ENCODE peak calls at places on chromosome 13, in five cellular contexts. M is effector memory CD4-positive, alpha-beta T cell; G is ovary; B is adipocyte; C is PC-9. F is an unnamed sample. For H3K4me1 and H3K27me3, the result is how much of the 10 kb centered on the place peaks cover.

GRCh38 chr13:102548811-102549210 is 48.0 kb upstream of the TPP2 start:
- DNase-seq in M (no peak), G (no peak), B (no peak), C (no peak), F (no peak)

GRCh38 chr13:39959497-39959896 is 304.0 kb downstream of the COG6 start:
- DNase-seq in M (no peak), G (no peak), B (no peak), C (no peak), F (no peak)

GRCh38 chr13:30722361-30722760 is 13.0 kb upstream of the ALOX5AP start:
- DNase-seq in M (no peak), G (no peak), B (no peak), C (no peak), F (no peak)

GRCh38 chr13:71685072-71685471 is 181.9 kb downstream of the DACH1 start:
- DNase-seq in M (no peak), G (no peak), B (no peak), C (no peak), F (peak)

GRCh38 chr13:25330541-25330940 is 29.1 kb downstream of the NUP58 start:
- DNase-seq in M (no peak), G (no peak), B (no peak), C (no peak), F (no peak)

GRCh38 chr13:38543561-38543960 is 143.3 kb upstream of the FREM2 start:
- DNase-seq in M (no peak), G (no peak), B (no peak), C (no peak), F (no peak)

GRCh38 chr13:39682310-39682709 is 26.8 kb downstream of the COG6 start:
- DNase-seq in M (no peak), G (no peak), B (no peak), C (no peak), F (no peak)

GRCh38 chr13:80989770-80990169 is 648.8 kb upstream of the SPRY2 start:
- DNase-seq in M (no peak), G (no peak), B (no peak), C (no peak), F (no peak)

GRCh38 chr13:86932935-86933334 is 738.2 kb upstream of the SLITRK5 start:
- DNase-seq in M (no peak), G (no peak), B (no peak), C (no peak), F (no peak)

GRCh38 chr13:27242642-27243185 is 8.6 kb upstream of the RPL21 start:
- DNase-seq in M (no peak), G (no peak), B (no peak), C (peak), F (no peak)

GRCh38 chr13:41610426-41610825 is 153.1 kb downstream of the RGCC start:
- DNase-seq in M (no peak), G (no peak), B (peak), C (peak), F (no peak)

GRCh38 chr13:108437496-108437895 is 168.0 kb downstream of the TNFSF13B start:
- DNase-seq in M (no peak), G (no peak), B (peak), C (no peak), F (no peak)

GRCh38 chr13:79228972-79229371 is 177.1 kb downstream of the RBM26 start:
- DNase-seq in M (no peak), G (no peak), B (no peak), C (peak), F (no peak)

GRCh38 chr13:31322025-31322424 is 122.2 kb downstream of the B3GLCT start:
- DNase-seq in M (no peak), G (no peak), B (no peak), C (no peak), F (no peak)

GRCh38 chr13:38582133-38582532 is 104.7 kb upstream of the FREM2 start:
- DNase-seq in M (no peak), G (no peak), B (peak), C (peak), F (peak)

GRCh38 chr13:90185734-90186133 is 1161.8 kb upstream of the MIR17HG start:
- DNase-seq in M (no peak), G (no peak), B (no peak), C (no peak), F (no peak)

GRCh38 chr13:76853481-76853880 is 32.7 kb downstream of the KCTD12 start:
- DNase-seq in M (no peak), G (no peak), B (no peak), C (no peak), F (no peak)

GRCh38 chr13:114096811-114097503 is 35.5 kb downstream of the RASA3 start:
- DNase-seq in M (no peak), G (peak), B (no peak), C (no peak), F (no peak)

GRCh38 chr13:43732726-43733125 is 54.0 kb downstream of the ENOX1 start:
- DNase-seq in M (no peak), G (no peak), B (no peak), C (no peak), F (no peak)

GRCh38 chr13:45466359-45466758 is 1.6 kb downstream of the COG3 start:
- DNase-seq in M (no peak), G (no peak), B (no peak), C (no peak), F (no peak)
- H3K4me3 ChIP-seq in M (no peak), G (peak), B (peak), C (peak), F (peak)

GRCh38 chr13:112636401-112636975 is 48.5 kb upstream of the TUBGCP3 start:
- DNase-seq in M (no peak), G (no peak), B (no peak), C (no peak), F (no peak)
- H3K4me1 ChIP-seq in M (under half), G (under half), B (under half), C (under half), F (under half)

GRCh38 chr13:50241479-50241878 is 226.2 kb downstream of the KCNRG start:
- DNase-seq in M (no peak), G (no peak), B (no peak), C (no peak), F (no peak)

GRCh38 chr13:50248537-50249521 is 233.6 kb downstream of the KCNRG start:
- DNase-seq in M (no peak), G (no peak), B (no peak), C (peak), F (no peak)

GRCh38 chr13:50244913-50245574 is 229.8 kb downstream of the KCNRG start:
- DNase-seq in M (peak), G (no peak), B (peak), C (peak), F (no peak)

GRCh38 chr13:50243926-50244325 is 228.7 kb downstream of the KCNRG start:
- DNase-seq in M (no peak), G (no peak), B (no peak), C (no peak), F (no peak)

DNA sequence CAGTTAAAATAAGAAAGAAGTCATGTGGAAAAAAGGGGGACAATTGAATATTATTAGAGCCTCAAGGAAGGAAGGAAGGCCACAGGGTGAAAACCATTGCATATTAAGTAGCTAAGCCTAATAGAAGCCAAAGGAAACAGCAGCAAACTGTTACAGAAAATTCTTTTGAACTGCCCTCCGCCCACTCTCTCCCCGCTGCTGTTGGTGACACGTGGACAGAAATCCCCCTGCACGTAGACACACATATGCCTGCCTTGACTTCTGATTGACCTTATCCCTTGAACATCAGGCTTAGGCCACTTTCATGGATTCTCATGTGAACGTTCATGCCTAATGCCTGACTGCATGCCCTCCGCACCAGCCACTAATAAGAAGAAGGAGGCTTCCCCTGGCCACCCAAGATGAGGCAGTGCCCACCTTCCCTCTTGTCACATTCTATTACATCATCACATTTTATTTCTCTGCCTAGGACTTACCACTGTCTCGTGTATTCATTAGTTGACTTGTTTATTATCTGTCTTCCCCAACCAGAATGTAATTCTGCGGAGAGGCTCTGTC is 229.2 kb downstream of the KCNRG start:
- DNase-seq in M (no peak), G (no peak), B (no peak), C (peak), F (no peak)
- H3K27me3 ChIP-seq in M (under half), G (under half), B (under half), C (under half), F (under half)

GRCh38 chr13:112210401-112210800 is 143.5 kb downstream of the SOX1 start:
- DNase-seq in M (no peak), G (no peak), B (no peak), C (no peak), F (no peak)
- H3K4me3 ChIP-seq in M (no peak), G (no peak), B (no peak), C (no peak), F (no peak)

DNA sequence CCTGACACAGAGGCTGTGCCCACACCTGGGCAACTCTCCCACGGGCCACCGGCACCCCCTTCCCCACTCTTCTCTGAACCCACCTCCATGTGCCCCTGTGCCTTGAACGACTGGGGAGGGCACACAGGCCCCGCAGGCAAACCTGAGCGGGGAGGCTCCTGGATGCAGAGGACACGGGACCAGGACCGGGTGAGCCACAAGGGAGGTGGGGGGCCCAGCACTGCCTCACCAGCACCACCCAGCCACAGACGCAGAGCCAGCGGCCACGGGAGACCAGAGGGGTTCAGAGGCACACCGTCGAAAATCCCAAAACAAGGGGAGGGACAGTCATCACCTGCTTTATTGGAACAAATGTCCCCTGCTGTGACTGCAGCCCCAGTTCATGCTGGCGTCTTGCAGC is 49.4 kb downstream of the STK24 start:
- DNase-seq in M (no peak), G (no peak), B (no peak), C (no peak), F (no peak)
- H3K4me1 ChIP-seq in M (half or more), G (under half), B (under half), C (under half), F (under half)

DNA sequence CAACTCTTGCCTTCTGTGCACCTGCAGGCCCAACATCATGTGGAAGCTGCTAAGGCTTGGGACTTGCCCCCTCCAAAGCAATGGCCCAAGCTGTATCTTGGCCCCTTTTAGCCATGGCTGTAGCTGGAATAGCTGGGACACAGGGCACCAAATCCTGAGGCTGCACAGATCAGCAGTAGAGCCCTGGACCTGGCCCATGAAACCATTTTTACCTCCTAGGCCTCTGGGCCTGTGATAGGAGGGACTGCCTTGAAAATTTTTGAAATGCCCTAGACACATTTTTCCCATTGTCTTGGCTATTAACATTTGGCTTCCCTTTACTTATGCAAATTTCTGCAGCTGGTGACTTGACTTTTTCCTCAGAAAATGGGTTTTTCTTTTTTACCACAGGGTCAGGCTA is 68.7 kb downstream of the ING1 start:
- DNase-seq in M (no peak), G (no peak), B (no peak), C (no peak), F (no peak)
- H3K27me3 ChIP-seq in M (under half), G (under half), B (under half), C (under half), F (under half)

DNA sequence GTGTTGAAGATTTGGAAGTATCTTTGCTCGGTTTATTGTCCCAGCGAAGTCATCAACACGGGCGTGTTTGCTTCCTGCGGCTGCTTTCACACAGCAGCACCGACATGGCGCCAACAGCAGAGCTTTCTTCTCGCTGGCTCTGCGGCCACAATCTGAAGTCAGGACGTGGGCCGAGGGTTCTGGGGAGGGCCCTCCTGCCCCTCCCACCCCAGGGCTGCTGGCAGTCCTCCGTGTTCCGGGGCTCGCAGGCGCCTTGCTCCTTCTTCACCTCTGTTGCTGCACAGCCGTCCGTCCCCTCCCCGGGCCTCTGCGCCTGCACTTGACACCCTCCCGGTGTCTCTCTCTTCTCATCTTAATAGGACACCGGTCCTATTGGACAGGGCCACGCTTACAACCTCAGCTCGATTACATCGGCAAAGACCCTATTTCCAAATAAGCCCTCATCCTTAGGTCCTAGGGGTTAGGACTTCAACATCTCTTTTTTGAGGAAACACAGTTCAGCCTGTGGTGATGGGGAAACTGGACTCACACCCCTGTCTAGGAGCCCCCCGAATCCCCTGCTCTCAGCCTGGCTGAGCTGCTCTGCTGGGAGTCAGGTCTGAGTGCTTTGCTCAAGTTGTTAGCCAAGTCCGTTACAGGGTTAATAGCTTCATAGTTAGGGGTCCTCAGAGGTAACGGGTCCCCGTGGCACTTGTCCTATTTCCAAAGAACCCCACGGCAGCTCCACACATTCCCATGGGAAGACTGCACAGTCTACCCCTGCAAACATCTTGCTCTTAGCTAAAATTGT is 2.7 kb upstream of the TEX29 start:
- DNase-seq in M (no peak), G (no peak), B (no peak), C (no peak), F (no peak)
- H3K4me3 ChIP-seq in M (no peak), G (no peak), B (no peak), C (no peak), F (no peak)

GRCh38 chr13:32426191-32426980 is 1.5 kb downstream of the N4BP2L1 start:
- DNase-seq in M (peak), G (no peak), B (no peak), C (no peak), F (no peak)
- H3K4me1 ChIP-seq in M (under half), G (under half), B (under half), C (under half), F (under half)

DNA sequence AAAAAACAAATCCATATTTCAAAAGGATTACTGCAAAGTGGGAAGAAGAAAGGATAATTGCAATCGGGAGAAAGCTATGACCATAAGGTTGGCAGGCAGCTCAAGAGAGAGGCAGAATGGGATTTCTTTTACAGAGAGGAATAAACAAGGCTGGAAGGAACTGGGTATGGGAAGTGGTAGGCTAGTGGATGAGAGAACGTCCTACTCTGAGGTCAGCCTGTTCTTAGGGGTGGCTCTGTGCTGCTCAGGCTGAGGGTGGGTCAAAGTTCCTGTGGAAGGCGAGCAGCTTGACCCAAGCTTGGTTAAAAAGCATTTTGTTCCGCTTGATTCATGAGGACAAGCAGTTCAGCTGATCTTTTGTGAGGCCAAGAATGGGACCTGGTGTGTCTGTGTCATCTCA is 134.3 kb upstream of the TMTC4 start:
- DNase-seq in M (no peak), G (no peak), B (no peak), C (no peak), F (no peak)
- H3K27me3 ChIP-seq in M (under half), G (under half), B (under half), C (half or more), F (under half)

GRCh38 chr13:60396783-60397692 is at the start of gene TDRD3:
- DNase-seq in M (peak), G (peak), B (peak), C (peak), F (peak)

GRCh38 chr13:60396008-60396782 is 825 bp upstream of the TDRD3 start:
- DNase-seq in M (peak), G (peak), B (peak), C (peak), F (peak)

GRCh38 chr13:60398438-60398891 is 1.4 kb downstream of the TDRD3 start:
- DNase-seq in M (no peak), G (no peak), B (no peak), C (no peak), F (no peak)

GRCh38 chr13:60397693-60398437 is 845 bp downstream of the TDRD3 start:
- DNase-seq in M (no peak), G (peak), B (peak), C (peak), F (peak)

DNA sequence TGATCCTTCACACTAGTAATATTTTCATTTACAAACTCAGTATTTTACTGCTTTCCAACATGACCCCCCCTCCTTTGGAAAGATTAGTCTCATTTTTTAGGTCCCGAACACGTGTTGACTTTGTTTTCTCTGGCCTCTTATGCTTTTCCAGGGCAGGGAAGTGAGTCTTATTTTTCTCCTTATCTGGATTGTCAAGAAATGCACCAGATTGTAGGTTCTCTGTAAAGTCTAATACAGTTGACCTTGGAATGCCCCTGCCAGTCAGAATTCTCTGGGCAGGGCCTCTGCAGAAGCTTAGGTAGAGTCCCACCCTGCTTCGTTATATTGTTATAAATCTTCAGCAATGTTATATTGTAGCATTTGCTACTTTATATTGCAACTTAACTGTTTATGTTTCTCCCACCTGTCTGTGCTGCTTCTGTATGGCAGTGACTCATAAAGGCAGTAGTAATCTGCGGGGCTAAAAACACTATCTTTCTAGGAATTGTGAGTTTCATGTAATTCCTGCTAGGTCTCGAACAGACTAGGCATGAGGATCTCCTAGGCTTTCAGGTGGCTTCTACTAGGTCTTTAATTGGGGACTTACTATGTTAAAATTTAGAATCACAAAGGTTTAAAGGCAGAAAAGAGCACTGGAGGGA is 2.0 kb downstream of the TDRD3 start:
- DNase-seq in M (no peak), G (no peak), B (no peak), C (no peak), F (no peak)
- H3K4me3 ChIP-seq in M (no peak), G (no peak), B (peak), C (peak), F (peak)